ENCODE peak calls at places on chromosome 22, in seven cellular contexts. Y is stimulated activated CD4-positive, alpha-beta T cell treated with anti-CD3 and anti-CD28 coated beads, Interleukin-2, amount 100 ng/mL, for 48 hours; P is fibroblast of lung; M is stimulated activated naive B cell treated with anti-CD40 and anti-IgM and Interleukin-4, amounts not matched to agents 10 μg/mL and 1 μg/mL and 100 μg/mL, for 72 hours; S is NCI-H1105 treated with DMSO at 0.1 percent for 48 hours; A is H9; O is stimulated activated CD8-positive, alpha-beta memory T cell treated with anti-CD3 and anti-CD28 coated beads, Interleukin-4, amount 100 ng/mL, for 48 hours. L is an unnamed sample.

GRCh38 chr22:45997775-45998637 is 21.0 kb upstream of the WNT7B start:
- DNase-seq in P (no peak), A (no peak), M (no peak), S (no peak), Y (no peak), O (no peak), L (no peak)

GRCh38 chr22:50599816-50600454 is 658 bp upstream of the MAPK8IP2 start:
- DNase-seq in Y (peak), A (peak), O (peak), M (peak), S (no peak), P (no peak), L (peak)

GRCh38 chr22:22400964-22401363 is 107.6 kb downstream of the ZNF280B start:
- DNase-seq in Y (no peak), P (no peak), M (no peak), A (no peak), O (no peak), S (no peak), L (no peak)

GRCh38 chr22:37172266-37173245 is 15.5 kb downstream of the C1QTNF6 start:
- DNase-seq in S (no peak), O (no peak), Y (no peak), P (no peak), M (no peak), A (no peak), L (no peak)

GRCh38 chr22:26648011-26648497 is 9.3 kb upstream of the MIAT start:
- DNase-seq in O (peak), S (peak), A (peak), M (no peak), Y (no peak), P (no peak), L (no peak)

GRCh38 chr22:45977551-45978274 is 751 bp upstream of the WNT7B start:
- DNase-seq in O (no peak), Y (no peak), A (peak), P (no peak), M (no peak), S (peak), L (peak)

GRCh38 chr22:48949375-48950149 is 878.1 kb downstream of the BRD1 start:
- DNase-seq in A (peak), P (no peak), S (no peak), Y (no peak), M (no peak), O (peak), L (no peak)

GRCh38 chr22:44402196-44403111 is 89.7 kb upstream of the SHISAL1 start:
- DNase-seq in Y (no peak), A (peak), O (no peak), S (no peak), P (no peak), M (no peak), L (no peak)

GRCh38 chr22:48152154-48152775 is 1389.8 kb downstream of the TBC1D22A start:
- DNase-seq in S (no peak), P (no peak), Y (no peak), A (no peak), O (no peak), M (no peak), L (no peak)

GRCh38 chr22:39204216-39204615 is 40.6 kb downstream of the PDGFB start:
- DNase-seq in M (no peak), Y (no peak), O (no peak), A (peak), P (no peak), S (no peak), L (no peak)

GRCh38 chr22:20131593-20131855 is at the start of gene ZDHHC8:
- DNase-seq in P (no peak), M (no peak), O (peak), S (no peak), A (no peak), Y (no peak), L (no peak)

GRCh38 chr22:18966748-18967147 is 30.7 kb upstream of the PRODH start:
- DNase-seq in P (no peak), A (no peak), S (no peak), M (no peak), Y (no peak), O (no peak), L (no peak)

GRCh38 chr22:33007485-33007884 is 50.7 kb downstream of the SYN3 start:
- DNase-seq in M (no peak), A (no peak), Y (no peak), O (no peak), S (no peak), P (no peak), L (no peak)

GRCh38 chr22:31284241-31284745 is 8.0 kb downstream of the PIK3IP1 start:
- DNase-seq in M (no peak), P (no peak), O (no peak), A (no peak), S (no peak), Y (no peak), L (no peak)

GRCh38 chr22:35578836-35579575 is 38.1 kb downstream of the MB start:
- DNase-seq in M (no peak), P (no peak), S (no peak), A (no peak), Y (no peak), O (no peak), L (no peak)

GRCh38 chr22:39871008-39871798 is 22.4 kb downstream of the ENTHD1 start:
- DNase-seq in P (no peak), A (no peak), O (no peak), S (no peak), Y (no peak), M (no peak), L (no peak)

GRCh38 chr22:25900880-25901279 is 158.9 kb downstream of the MYO18B start:
- DNase-seq in Y (no peak), M (no peak), O (no peak), P (no peak), S (no peak), A (no peak), L (no peak)

GRCh38 chr22:40635008-40635939 is 1.2 kb downstream of the MRTFA start:
- DNase-seq in O (no peak), S (no peak), Y (no peak), A (no peak), P (peak), M (no peak), L (no peak)